ENCODE peak calls at places on chromosomes 6 and 20, in ten cellular contexts. K, A, X, Q, D, B, G, Z, C and S are unnamed samples.

GRCh38 chr20:45329497-45330319 is 18.5 kb downstream of the SDC4 start:
- DNase-seq in K (no peak), A (no peak), X (no peak), Q (peak; percentile 88), D (no peak), B (no peak), G (no peak), Z (peak; percentile 88), C (no peak), S (no peak)

GRCh38 chr6:105459049-105459448 is 56.2 kb upstream of the PREP start:
- DNase-seq in K (no peak), A (no peak), X (no peak), Q (no peak), D (no peak), B (no peak), G (no peak), Z (no peak), C (no peak), S (no peak)

GRCh38 chr6:33993091-33993490 is 152.8 kb downstream of the GRM4 start:
- DNase-seq in K (no peak), A (no peak), X (no peak), Q (peak; percentile 33), D (no peak), B (no peak), G (no peak), Z (peak; percentile 16), C (no peak), S (no peak)

GRCh38 chr6:3209114-3210023 is 18.1 kb downstream of the TUBB2B start:
- DNase-seq in K (no peak), A (peak; percentile 94), X (no peak), Q (no peak), D (peak; percentile 27), B (no peak), G (no peak), Z (peak; percentile 36), C (peak; percentile 36), S (peak; percentile 40)

GRCh38 chr6:79277109-79277508 is 42.6 kb upstream of the HMGN3 start:
- DNase-seq in K (no peak), A (no peak), X (no peak), Q (no peak), D (no peak), B (no peak), G (no peak), Z (no peak), C (no peak), S (no peak)

GRCh38 chr6:101083533-101084172 is 202.5 kb upstream of the ASCC3 start:
- DNase-seq in K (no peak), A (peak; percentile 90), X (no peak), Q (no peak), D (no peak), B (no peak), G (no peak), Z (no peak), C (no peak), S (no peak)

GRCh38 chr20:34997171-34997570 is 41.5 kb downstream of the MYH7B start:
- DNase-seq in K (peak; percentile 64), A (no peak), X (no peak), Q (no peak), D (no peak), B (peak; percentile 79), G (peak; percentile 52), Z (peak; percentile 65), C (no peak), S (peak; percentile 63)

GRCh38 chr6:16868968-16869367 is 107.7 kb upstream of the ATXN1 start:
- DNase-seq in K (no peak), A (no peak), X (no peak), Q (no peak), D (no peak), B (no peak), G (no peak), Z (no peak), C (no peak), S (no peak)

GRCh38 chr20:688809-689208 is 13.2 kb upstream of the SCRT2 start:
- DNase-seq in K (no peak), A (no peak), X (no peak), Q (no peak), D (no peak), B (peak; percentile 52), G (no peak), Z (no peak), C (no peak), S (no peak)

GRCh38 chr20:41480054-41480770 is 113.6 kb upstream of the EMILIN3 start:
- DNase-seq in K (no peak), A (no peak), X (no peak), Q (no peak), D (no peak), B (no peak), G (no peak), Z (no peak), C (no peak), S (peak; percentile 42)

GRCh38 chr6:34560366-34561226 is 4.5 kb upstream of the SPDEF start:
- DNase-seq in K (peak; percentile 52), A (no peak), X (no peak), Q (no peak), D (no peak), B (no peak), G (no peak), Z (peak; percentile 66), C (no peak), S (peak; percentile 31)

GRCh38 chr20:6683346-6683977 is 84.0 kb upstream of the BMP2 start:
- DNase-seq in K (no peak), A (no peak), X (no peak), Q (no peak), D (no peak), B (no peak), G (no peak), Z (no peak), C (no peak), S (no peak)

GRCh38 chr20:62475819-62476073 is at the start of gene GATA5:
- DNase-seq in K (no peak), A (no peak), X (no peak), Q (no peak), D (no peak), B (no peak), G (no peak), Z (no peak), C (no peak), S (no peak)

GRCh38 chr20:62473200-62473585 is 2.6 kb downstream of the GATA5 start:
- DNase-seq in K (no peak), A (no peak), X (no peak), Q (no peak), D (no peak), B (no peak), G (no peak), Z (peak; percentile 39), C (no peak), S (no peak)

GRCh38 chr20:62473717-62474584 is 1.8 kb downstream of the GATA5 start:
- DNase-seq in K (no peak), A (no peak), X (no peak), Q (no peak), D (no peak), B (no peak), G (no peak), Z (no peak), C (no peak), S (no peak)

GRCh38 chr20:62475027-62475818 is 572 bp downstream of the GATA5 start:
- DNase-seq in K (no peak), A (no peak), X (no peak), Q (no peak), D (no peak), B (no peak), G (no peak), Z (no peak), C (no peak), S (no peak)

GRCh38 chr20:62474585-62475026 is 1.2 kb downstream of the GATA5 start:
- DNase-seq in K (no peak), A (no peak), X (no peak), Q (no peak), D (no peak), B (no peak), G (no peak), Z (no peak), C (no peak), S (no peak)
- H3K4me3 ChIP-seq in K (peak overlapping the region; percentile 41), A (no peak overlapping the region), X (no peak overlapping the region), Q (peak overlapping the region; percentile 62), D (peak overlapping the region; percentile 47), B (no peak overlapping the region), G (peak overlapping the region; percentile 35), Z (peak overlapping the region; percentile 53), C (no peak overlapping the region), S (no peak overlapping the region)

DNA sequence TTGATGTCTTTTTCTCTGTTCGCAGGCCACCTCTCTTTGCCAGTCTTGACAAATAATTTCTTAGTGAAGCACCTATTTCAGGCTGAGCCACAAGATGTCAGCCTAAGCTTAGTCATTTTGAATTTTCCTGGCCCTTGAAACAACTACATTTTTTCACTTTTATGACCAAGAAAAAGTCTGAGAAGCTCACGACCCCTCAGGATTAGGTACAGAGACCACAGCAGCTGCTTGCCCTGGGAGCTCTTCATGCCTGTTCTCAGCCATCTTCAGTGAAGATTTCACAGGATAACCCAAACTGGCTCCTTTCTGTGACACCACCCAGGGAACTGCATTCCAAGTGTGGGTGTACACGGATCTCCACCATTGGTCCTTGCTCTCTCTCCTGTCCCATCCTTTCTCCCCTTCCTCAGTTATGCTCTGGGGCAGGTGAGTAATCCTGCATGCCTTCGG is 38.4 kb upstream of the SPTLC3 start:
- DNase-seq in K (peak; percentile 30), A (peak; percentile 63), X (no peak), Q (no peak), D (no peak), B (peak; percentile 15), G (peak; percentile 22), Z (no peak), C (peak; percentile 14), S (peak; percentile 53)
- TF ChIP-seq CTCF in K (peak; percentile 30), A (peak; percentile 94), X (peak; percentile 42), Q (peak; percentile 73), D (peak; percentile 68), B (peak; percentile 63), G (peak; percentile 31), Z (peak; percentile 45), C (peak; percentile 23), S (peak; percentile 47)

GRCh38 chr6:110873981-110874879 is at the start of gene AMD1:
- DNase-seq in K (peak; percentile 100), A (peak; percentile 96), X (peak; percentile 97), Q (peak; percentile 96), D (peak; percentile 98), B (peak; percentile 99), G (peak; percentile 98), Z (peak; percentile 98), C (peak; percentile 98), S (peak; percentile 99)
- TF ChIP-seq POLR2A in K (peak; percentile 97), A (peak; percentile 97), X (peak; percentile 99), Q (peak; percentile 99), D (peak; percentile 98), B (peak; percentile 99), G (peak; percentile 99), Z (peak; percentile 97), C (peak; percentile 97), S (peak; percentile 99)

DNA sequence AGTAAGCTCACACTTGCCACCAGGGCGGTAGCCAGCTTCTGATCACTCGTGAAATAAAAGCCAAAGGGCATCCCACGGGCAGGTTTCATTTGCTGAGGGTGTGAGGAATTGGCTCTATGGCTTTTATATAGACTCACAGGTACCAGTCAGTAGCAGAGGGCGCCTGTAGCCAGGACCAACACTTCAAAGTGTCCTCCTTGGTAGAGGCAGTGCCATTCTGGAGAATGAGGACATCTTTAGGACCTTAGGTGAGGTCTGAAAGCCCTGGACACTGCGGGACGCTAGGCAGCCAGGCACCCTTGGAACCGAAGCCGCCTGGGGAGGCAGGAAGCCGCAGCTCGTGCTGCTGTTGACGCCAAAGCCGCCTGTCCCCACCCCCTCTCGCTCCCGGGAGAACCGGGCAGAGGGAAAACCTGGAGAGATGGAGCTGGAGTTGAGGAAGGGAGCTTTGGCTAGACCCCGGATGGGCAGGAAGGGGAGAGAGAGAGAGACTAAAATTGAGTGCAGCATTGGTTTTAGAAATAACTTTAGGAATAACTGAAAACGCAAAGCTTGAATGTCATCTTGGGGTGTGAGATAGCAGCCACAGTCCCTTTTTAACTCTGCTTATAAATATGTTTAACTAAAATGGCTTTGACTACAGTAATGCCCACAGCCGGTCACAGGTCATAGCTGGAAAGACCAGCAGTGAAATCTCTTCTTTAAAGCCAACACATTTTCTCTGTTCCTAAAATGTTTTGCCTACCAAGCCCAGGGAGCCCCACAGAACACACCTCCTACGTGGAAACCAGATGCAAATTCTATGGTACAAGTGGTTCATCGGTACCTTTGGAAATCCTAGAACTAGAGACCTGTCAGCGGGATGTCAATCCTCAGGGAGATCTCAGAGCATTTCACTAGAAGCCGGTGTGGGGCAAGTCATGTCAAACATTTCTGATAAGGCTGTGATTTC is 128.5 kb upstream of the CDYL start:
- DNase-seq in K (peak; percentile 84), A (peak; percentile 81), X (peak; percentile 32), Q (peak; percentile 62), D (peak; percentile 87), B (peak; percentile 76), G (peak; percentile 77), Z (peak; percentile 72), C (peak; percentile 73), S (peak; percentile 81)
- H3K4me3 ChIP-seq in K (no peak overlapping the region), A (peak overlapping the region; percentile 47), X (peak overlapping the region; percentile 43), Q (peak overlapping the region; percentile 64), D (peak overlapping the region; percentile 37), B (peak overlapping the region; percentile 5), G (peak overlapping the region; percentile 35), Z (peak overlapping the region; percentile 37), C (peak overlapping the region; percentile 1), S (peak overlapping the region; percentile 23)